ENCODE peak calls at places on chromosome 10, in seven cellular contexts. J is endodermal cell, S is colonic mucosa, N is B cell, Y is DMS 273 treated with DMSO at 0.1 percent for 48 hours, P is AG09319, U is GM03348. X is an unnamed sample.

GRCh38 chr10:124688889-124689670 is 55.1 kb downstream of the FAM53B start:
- DNase-seq in Y (no peak), J (no peak), U (no peak), N (no peak), P (no peak), S (no peak), X (no peak)

GRCh38 chr10:86330778-86331763 is 35.5 kb downstream of the GRID1 start:
- DNase-seq in Y (no peak), U (no peak), J (no peak), N (no peak), P (no peak), S (no peak), X (no peak)

GRCh38 chr10:92011560-92012214 is 88.1 kb downstream of the BTAF1 start:
- DNase-seq in U (peak), S (no peak), J (no peak), Y (no peak), P (no peak), N (no peak), X (no peak)

GRCh38 chr10:4847580-4848020 is 21.6 kb downstream of the AKR1E2 start:
- DNase-seq in U (peak), S (no peak), J (no peak), P (peak), Y (no peak), N (no peak), X (no peak)

GRCh38 chr10:118531105-118531851 is 64.2 kb downstream of the PRLHR start:
- DNase-seq in Y (no peak), U (peak), J (no peak), S (no peak), N (no peak), P (no peak), X (no peak)

GRCh38 chr10:17984056-17984455 is 32.3 kb downstream of the SLC39A12 start:
- DNase-seq in J (no peak), Y (no peak), N (no peak), U (peak), S (no peak), P (no peak), X (no peak)

GRCh38 chr10:63798599-63799498 is 277.6 kb downstream of the REEP3 start:
- DNase-seq in N (no peak), U (peak), Y (no peak), P (peak), S (peak), J (no peak), X (peak)

GRCh38 chr10:3972460-3973366 is 187.7 kb upstream of the KLF6 start:
- DNase-seq in N (no peak), Y (no peak), S (no peak), U (peak), P (no peak), J (no peak), X (no peak)

GRCh38 chr10:29304259-29305030 is 15.6 kb downstream of the LYZL1 start:
- DNase-seq in S (peak), U (peak), J (peak), P (peak), N (peak), Y (peak), X (peak)

GRCh38 chr10:78626471-78626870 is 442.3 kb upstream of the ZMIZ1 start:
- DNase-seq in J (peak), P (no peak), U (no peak), S (no peak), N (no peak), Y (no peak), X (no peak)

GRCh38 chr10:59234194-59234593 is 57.8 kb downstream of the PHYHIPL start:
- DNase-seq in J (no peak), N (no peak), Y (no peak), S (no peak), P (no peak), U (no peak), X (no peak)

GRCh38 chr10:5830629-5831445 is 17.6 kb upstream of the GDI2 start:
- DNase-seq in J (no peak), U (no peak), P (no peak), S (peak), N (no peak), Y (no peak), X (no peak)

GRCh38 chr10:43202657-43203490 is 64.0 kb downstream of the RASGEF1A start:
- DNase-seq in N (peak), U (peak), P (no peak), J (peak), S (peak), Y (no peak), X (peak)

GRCh38 chr10:76396126-76396525 is 964.7 kb downstream of the LRMDA start:
- DNase-seq in P (no peak), J (no peak), Y (peak), U (no peak), S (no peak), N (no peak), X (no peak)

GRCh38 chr10:61063035-61063434 is 119.0 kb upstream of the RHOBTB1 start:
- DNase-seq in N (no peak), U (peak), S (peak), P (no peak), J (no peak), Y (no peak), X (no peak)

GRCh38 chr10:80542053-80542452 is 4.4 kb downstream of the SH2D4B start:
- DNase-seq in N (no peak), S (no peak), P (no peak), U (no peak), Y (no peak), J (no peak), X (no peak)

GRCh38 chr10:22002531-22003110 is 909 bp downstream of the DNAJC1 start:
- DNase-seq in Y (no peak), J (no peak), U (peak), N (peak), S (peak), P (no peak), X (no peak)

GRCh38 chr10:97543025-97543546 is 29.5 kb upstream of the ANKRD2 start:
- DNase-seq in J (peak), S (peak), N (no peak), P (peak), U (peak), Y (peak), X (peak)

GRCh38 chr10:31942435-31942834 is 13.8 kb upstream of the ARHGAP12 start:
- DNase-seq in U (no peak), Y (no peak), J (no peak), N (no peak), S (no peak), P (no peak), X (no peak)

GRCh38 chr10:73875139-73875475 is 752 bp upstream of the CAMK2G start:
- DNase-seq in J (no peak), Y (no peak), U (no peak), P (no peak), N (peak), S (no peak), X (no peak)

GRCh38 chr10:122052702-122053101 is 63.7 kb downstream of the TACC2 start:
- DNase-seq in N (no peak), Y (no peak), U (no peak), J (no peak), P (no peak), S (no peak), X (no peak)

GRCh38 chr10:88058750-88059149 is 195.3 kb downstream of the PTEN start:
- DNase-seq in S (no peak), J (no peak), Y (no peak), P (no peak), U (no peak), N (no peak), X (no peak)

GRCh38 chr10:127585519-127586023 is 36.5 kb downstream of the NPS start:
- DNase-seq in Y (no peak), J (no peak), U (no peak), P (no peak), S (no peak), N (no peak), X (no peak)

GRCh38 chr10:102040721-102041120 is 15.3 kb downstream of the ARMH3 start:
- DNase-seq in U (no peak), Y (no peak), J (no peak), P (no peak), N (no peak), S (no peak), X (no peak)

GRCh38 chr10:66394287-66395063 is 531.4 kb upstream of the LRRTM3 start:
- DNase-seq in U (no peak), S (no peak), N (no peak), J (no peak), P (no peak), Y (no peak), X (no peak)

GRCh38 chr10:100881552-100882250 is 31.1 kb upstream of the SLF2 start:
- DNase-seq in S (no peak), N (no peak), P (no peak), J (peak), Y (no peak), U (no peak), X (no peak)

GRCh38 chr10:49633327-49634045 is 19.6 kb downstream of the CHAT start:
- DNase-seq in N (no peak), U (no peak), S (no peak), Y (peak), P (no peak), J (peak), X (no peak)

GRCh38 chr10:78286675-78287074 is 253.0 kb downstream of the RPS24 start:
- DNase-seq in Y (no peak), P (no peak), S (no peak), U (no peak), J (no peak), N (no peak), X (no peak)

GRCh38 chr10:111598433-111599059 is 521.7 kb downstream of the ADRA2A start:
- DNase-seq in S (peak), J (peak), P (peak), N (peak), U (peak), Y (no peak), X (peak)

GRCh38 chr10:86642499-86642898 is 11.8 kb upstream of the OPN4 start:
- DNase-seq in J (no peak), U (peak), S (no peak), N (no peak), Y (no peak), P (no peak), X (no peak)

GRCh38 chr10:4825868-4826787 is at the start of gene AKR1E2:
- DNase-seq in P (peak), J (peak), S (peak), Y (no peak), N (peak), U (peak), X (peak)

GRCh38 chr10:93235686-93236085 is 162.0 kb downstream of the CYP26A1 start:
- DNase-seq in N (no peak), U (peak), Y (no peak), S (no peak), J (no peak), P (no peak), X (no peak)

GRCh38 chr10:125263551-125263950 is 103.2 kb upstream of the CTBP2 start:
- DNase-seq in P (no peak), Y (no peak), S (no peak), U (no peak), J (peak), N (no peak), X (no peak)

GRCh38 chr10:104707602-104708160 is 66.6 kb downstream of the SORCS3 start:
- DNase-seq in J (peak), N (no peak), U (no peak), P (no peak), S (no peak), Y (no peak), X (no peak)

GRCh38 chr10:129165770-129166169 is 301.3 kb upstream of the MGMT start:
- DNase-seq in S (no peak), Y (no peak), U (no peak), N (no peak), P (no peak), J (no peak), X (no peak)

GRCh38 chr10:128047991-128048826 is 78.0 kb downstream of the MKI67 start:
- DNase-seq in U (no peak), S (peak), J (no peak), P (no peak), Y (no peak), N (peak), X (no peak)

GRCh38 chr10:86647773-86648705 is 6.3 kb upstream of the OPN4 start:
- DNase-seq in S (no peak), Y (no peak), P (no peak), N (no peak), U (peak), J (no peak), X (peak)

GRCh38 chr10:119246862-119247549 is 39.6 kb downstream of the GRK5 start:
- DNase-seq in J (no peak), Y (peak), S (no peak), U (peak), P (peak), N (no peak), X (no peak)

GRCh38 chr10:100988166-100988565 is 823 bp downstream of the TWNK start:
- DNase-seq in P (no peak), Y (no peak), N (no peak), U (no peak), J (no peak), S (no peak), X (no peak)

X was measured in stomach.